ENCODE peak calls at places on chromosomes 13 and 19, in seven cellular contexts. V is IMR-90, O is HCT116, I is fibroblast of lung, J is MM.1S, T is OCI-LY7, Z is astrocyte. E is an unnamed sample.
A peak's percentile ranks its signal among the peaks of the same experiment; 100 is the strongest.

GRCh38 chr13:73591861-73592260 is 533.1 kb downstream of the KLF5 start:
- DNase-seq in V (no peak), O (no peak), I (no peak), J (no peak), T (no peak), Z (no peak), E (no peak)

GRCh38 chr13:95474992-95475391 is 77.5 kb upstream of the CLDN10 start:
- DNase-seq in V (no peak), O (no peak), I (no peak), J (no peak), T (no peak), Z (no peak), E (no peak)

GRCh38 chr13:110812869-110813645 is 99.6 kb downstream of the ING1 start:
- DNase-seq in V (no peak), O (no peak), I (no peak), J (no peak), T (no peak), Z (no peak), E (no peak)

GRCh38 chr13:113884821-113885220 is 20.9 kb upstream of the GAS6 start:
- DNase-seq in V (no peak), O (no peak), I (no peak), J (no peak), T (no peak), Z (no peak), E (no peak)

GRCh38 chr19:46090444-46090843 is 34.0 kb downstream of the IGFL3 start:
- DNase-seq in V (no peak), O (no peak), I (no peak), J (no peak), T (no peak), Z (no peak), E (no peak)

GRCh38 chr19:53365899-53366493 is 491 bp downstream of the ZNF525 start:
- DNase-seq in V (no peak), O (no peak), I (no peak), J (peak; percentile 30), T (no peak), Z (peak; percentile 0), E (peak; percentile 74)

GRCh38 chr13:67063036-67063435 is 167.1 kb downstream of the PCDH9 start:
- DNase-seq in V (no peak), O (no peak), I (no peak), J (no peak), T (no peak), Z (peak; percentile 41), E (no peak)

GRCh38 chr13:67023088-67023893 is 206.8 kb downstream of the PCDH9 start:
- DNase-seq in V (peak; percentile 82), O (no peak), I (peak; percentile 88), J (no peak), T (peak; percentile 37), Z (peak; percentile 98), E (no peak)

GRCh38 chr19:5074830-5075394 is 106.0 kb downstream of the KDM4B start:
- DNase-seq in V (no peak), O (no peak), I (no peak), J (no peak), T (no peak), Z (no peak), E (no peak)

GRCh38 chr19:18436651-18437478 is 1.1 kb downstream of the ISYNA1 start:
- DNase-seq in V (peak; percentile 69), O (no peak), I (peak; percentile 84), J (peak; percentile 30), T (peak; percentile 76), Z (peak; percentile 66), E (peak; percentile 93)

GRCh38 chr13:73223372-73223781 is 164.6 kb downstream of the KLF5 start:
- DNase-seq in V (no peak), O (no peak), I (no peak), J (peak; percentile 94), T (no peak), Z (no peak), E (no peak)

GRCh38 chr19:10780368-10780767 is 55.6 kb downstream of the TMED1 start:
- DNase-seq in V (peak; percentile 54), O (no peak), I (peak; percentile 72), J (no peak), T (no peak), Z (peak; percentile 77), E (no peak)

GRCh38 chr19:48558018-48558684 is 6.2 kb downstream of the SULT2B1 start:
- DNase-seq in V (peak; percentile 40), O (peak; percentile 80), I (peak; percentile 49), J (no peak), T (no peak), Z (peak; percentile 52), E (no peak)

GRCh38 chr19:29845576-29846176 is 33.9 kb downstream of the CCNE1 start:
- DNase-seq in V (peak; percentile 18), O (no peak), I (no peak), J (no peak), T (peak; percentile 10), Z (peak; percentile 22), E (peak; percentile 64)

GRCh38 chr19:50510700-50511068 is 307 bp downstream of the JOSD2 start:
- DNase-seq in V (no peak), O (no peak), I (peak; percentile 5), J (no peak), T (no peak), Z (peak; percentile 20), E (no peak)

GRCh38 chr19:8161135-8161646 is 11.8 kb upstream of the FBN3 start:
- DNase-seq in V (no peak), O (peak; percentile 48), I (peak; percentile 17), J (peak; percentile 59), T (peak; percentile 72), Z (no peak), E (peak; percentile 91)

GRCh38 chr19:48780684-48781391 is 25.5 kb downstream of the FGF21 start:
- DNase-seq in V (peak; percentile 58), O (no peak), I (peak; percentile 86), J (peak; percentile 18), T (no peak), Z (peak; percentile 22), E (no peak)

GRCh38 chr19:54266133-54266532 is 9.1 kb upstream of the LILRB5 start:
- DNase-seq in V (peak; percentile 59), O (peak; percentile 77), I (peak; percentile 62), J (peak; percentile 78), T (peak; percentile 69), Z (peak; percentile 30), E (peak; percentile 91)

GRCh38 chr19:20154636-20155035 is 12.4 kb upstream of the ZNF486 start:
- DNase-seq in V (no peak), O (no peak), I (no peak), J (no peak), T (no peak), Z (no peak), E (no peak)

GRCh38 chr13:33775339-33776108 is 42.4 kb upstream of the RFC3 start:
- DNase-seq in V (no peak), O (no peak), I (no peak), J (no peak), T (no peak), Z (no peak), E (peak; percentile 65)

GRCh38 chr13:32453981-32454380 is 26.1 kb upstream of the N4BP2L1 start:
- DNase-seq in V (peak; percentile 15), O (no peak), I (no peak), J (no peak), T (no peak), Z (no peak), E (peak; percentile 29)

GRCh38 chr13:43835701-43836100 is 43.8 kb downstream of the CCDC122 start:
- DNase-seq in V (peak; percentile 61), O (no peak), I (peak; percentile 22), J (no peak), T (no peak), Z (peak; percentile 63), E (no peak)

GRCh38 chr13:46551410-46552301 is 1.3 kb upstream of the LRCH1 start:
- DNase-seq in V (peak; percentile 75), O (peak; percentile 67), I (peak; percentile 79), J (peak; percentile 35), T (peak; percentile 78), Z (peak; percentile 54), E (peak; percentile 76)
- H2AFZ ChIP-seq in V (peak overlapping the region; percentile 92), O (peak overlapping the region; percentile 94), I (peak overlapping the region; percentile 82), J (peak overlapping the region; percentile 74), T (peak overlapping the region; percentile 69), Z (peak overlapping the region; percentile 84), E (no peak overlapping the region)

GRCh38 chr19:47445527-47445926 is 26.2 kb downstream of the SLC8A2 start:
- DNase-seq in V (no peak), O (no peak), I (no peak), J (no peak), T (no peak), Z (no peak), E (no peak)

GRCh38 chr19:47448360-47448727 is 23.3 kb downstream of the SLC8A2 start:
- DNase-seq in V (no peak), O (no peak), I (no peak), J (no peak), T (no peak), Z (no peak), E (no peak)

GRCh38 chr19:47445937-47446402 is 25.7 kb downstream of the SLC8A2 start:
- DNase-seq in V (no peak), O (no peak), I (no peak), J (no peak), T (peak; percentile 13), Z (no peak), E (peak; percentile 75)

GRCh38 chr19:47447470-47448359 is 24.0 kb downstream of the SLC8A2 start:
- DNase-seq in V (peak; percentile 22), O (peak; percentile 85), I (peak; percentile 31), J (no peak), T (peak; percentile 67), Z (no peak), E (peak; percentile 80)

GRCh38 chr19:47446534-47447469 is 24.9 kb downstream of the SLC8A2 start:
- DNase-seq in V (no peak), O (peak; percentile 81), I (no peak), J (no peak), T (no peak), Z (no peak), E (no peak)
- H2AFZ ChIP-seq in V (peak overlapping the region; percentile 61), O (peak overlapping the region; percentile 98), I (no peak overlapping the region), J (no peak overlapping the region), T (no peak overlapping the region), Z (no peak overlapping the region), E (no peak overlapping the region)

DNA sequence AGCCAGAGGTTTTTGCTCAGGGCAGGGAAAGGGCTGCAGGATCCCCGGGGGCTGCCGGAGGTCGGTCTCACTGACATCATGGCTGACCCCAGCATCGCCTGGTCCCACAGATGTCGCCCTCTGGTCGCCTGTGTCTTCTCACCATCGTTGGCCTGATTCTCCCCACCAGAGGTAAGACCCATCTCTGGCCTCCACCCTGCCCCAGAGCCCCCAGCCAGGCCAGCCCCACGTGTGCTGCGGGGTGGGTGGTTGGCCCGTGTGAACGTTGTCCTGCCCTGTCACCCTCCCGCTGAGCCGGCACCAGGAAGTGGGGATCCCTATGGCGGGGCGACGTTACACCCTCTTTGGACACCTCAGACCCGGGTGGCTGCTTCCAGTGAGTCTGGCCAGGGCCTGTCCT is 906 bp downstream of the FXYD5 start:
- DNase-seq in V (no peak), O (no peak), I (no peak), J (no peak), T (peak; percentile 37), Z (no peak), E (peak; percentile 63)
- H2AFZ ChIP-seq in V (peak overlapping the region; percentile 100), O (no peak overlapping the region), I (no peak overlapping the region), J (peak overlapping the region; percentile 97), T (peak overlapping the region; percentile 36), Z (peak overlapping the region; percentile 89), E (peak overlapping the region; percentile 96)

GRCh38 chr19:2532252-2533071 is 56.5 kb downstream of the GADD45B start:
- DNase-seq in V (peak; percentile 76), O (peak; percentile 60), I (peak; percentile 94), J (no peak), T (no peak), Z (peak; percentile 90), E (no peak)
- H2AFZ ChIP-seq in V (no peak overlapping the region), O (peak overlapping the region; percentile 38), I (no peak overlapping the region), J (no peak overlapping the region), T (no peak overlapping the region), Z (peak overlapping the region; percentile 12), E (no peak overlapping the region)